ENCODE peak calls at places on chromosomes 6 and 20, in five cellular contexts. S is B cell, H is activated B cell treated with CpG ODN at 0.5 μM for 24 hours, O is AG04450, M is foreskin fibroblast. X is an unnamed sample.

GRCh38 chr6:37433657-37434271 is 743 bp downstream of the CMTR1 start:
- DNase-seq in H (no peak), S (peak), O (no peak), M (peak), X (no peak)

GRCh38 chr6:166317261-166318212 is 9.3 kb upstream of the PRR18 start:
- DNase-seq in O (no peak), S (no peak), H (no peak), M (no peak), X (peak)

GRCh38 chr6:169427856-169428255 is 174.2 kb upstream of the THBS2 start:
- DNase-seq in S (no peak), O (peak), H (no peak), M (peak), X (no peak)

GRCh38 chr20:63714858-63715257 is 7.0 kb downstream of the ZGPAT start:
- DNase-seq in H (no peak), S (no peak), O (no peak), M (no peak), X (no peak)

GRCh38 chr20:1369970-1370369 is 22.9 kb downstream of the FKBP1A start:
- DNase-seq in H (no peak), M (no peak), S (no peak), O (no peak), X (no peak)

GRCh38 chr6:106496791-106497190 is 132.5 kb downstream of the RTN4IP1 start:
- DNase-seq in O (no peak), S (no peak), H (no peak), M (no peak), X (no peak)

GRCh38 chr6:21597706-21598273 is 4.2 kb downstream of the SOX4 start:
- DNase-seq in S (no peak), M (peak), O (no peak), H (no peak), X (no peak)

GRCh38 chr6:56374841-56375369 is 127.5 kb upstream of the COL21A1 start:
- DNase-seq in H (no peak), M (peak), O (peak), S (no peak), X (no peak)

GRCh38 chr20:3797592-3798404 is 1.7 kb downstream of the CDC25B start:
- DNase-seq in M (no peak), S (no peak), O (no peak), H (no peak), X (no peak)

GRCh38 chr6:31042801-31043200 is 32.5 kb downstream of the MUC22 start:
- DNase-seq in M (peak), S (peak), H (no peak), O (no peak), X (no peak)

GRCh38 chr6:106104941-106105340 is 18.8 kb downstream of the PRDM1 start:
- DNase-seq in S (no peak), M (no peak), H (no peak), O (no peak), X (no peak)

GRCh38 chr6:68572525-68572924 is 62.6 kb upstream of the ADGRB3 start:
- DNase-seq in M (peak), S (no peak), H (no peak), O (no peak), X (no peak)

GRCh38 chr20:20368414-20369352 is 779 bp downstream of the INSM1 start:
- DNase-seq in M (peak), O (no peak), H (peak), S (no peak), X (no peak)

GRCh38 chr6:110703906-110704594 is 111.2 kb downstream of the CDK19 start:
- DNase-seq in M (peak), H (no peak), S (no peak), O (no peak), X (no peak)

GRCh38 chr6:131694832-131695426 is 6.3 kb downstream of the OR2A4 start:
- DNase-seq in H (no peak), M (peak), O (peak), S (no peak), X (no peak)

GRCh38 chr6:97947841-97948240 is 664.8 kb upstream of the MMS22L start:
- DNase-seq in S (no peak), H (no peak), M (peak), O (no peak), X (no peak)

DNA sequence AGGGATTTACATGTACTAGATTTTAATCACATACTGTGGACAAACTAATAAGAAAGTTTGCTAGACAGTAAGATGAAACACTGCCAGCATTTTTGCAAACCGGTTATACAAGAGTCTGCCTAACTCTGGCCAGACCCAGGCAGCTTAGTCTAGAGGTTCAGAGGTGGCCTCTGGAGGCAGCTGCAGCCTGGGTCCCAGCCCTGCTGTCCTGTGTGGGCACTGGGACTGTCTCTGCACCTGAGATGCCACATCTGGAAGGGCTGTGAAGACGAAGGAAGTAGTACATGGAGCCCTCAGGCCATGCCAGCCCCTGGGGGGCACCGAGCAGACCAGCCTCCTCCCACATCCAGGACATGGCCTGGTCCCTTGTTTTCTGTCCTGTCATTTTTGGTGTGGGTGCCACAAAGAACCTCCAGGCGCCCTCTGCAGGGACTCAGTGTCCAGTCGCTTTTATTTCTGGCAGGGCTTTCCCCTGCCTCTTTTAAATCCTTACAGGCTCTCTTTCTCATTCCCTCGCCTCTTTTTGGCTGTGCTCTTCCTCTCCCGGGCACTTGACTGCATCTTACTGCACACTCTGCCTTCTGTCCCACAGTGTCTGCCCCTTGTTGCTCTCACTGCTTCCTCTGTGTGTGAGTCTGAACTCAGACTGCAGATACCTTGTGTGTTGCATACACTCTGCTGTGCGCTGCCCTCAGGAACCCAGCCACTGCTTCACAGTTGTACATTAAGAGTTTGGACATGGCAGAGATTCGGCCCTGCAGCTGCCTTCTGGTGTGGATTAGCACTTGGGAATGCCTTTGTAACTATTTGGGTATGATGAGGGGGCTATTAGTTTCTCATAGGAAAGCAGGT is 216.7 kb downstream of the ZDHHC14 start:
- DNase-seq in O (no peak), M (peak), H (no peak), S (peak), X (no peak)
- TF ChIP-seq CTCF in O (peak), M (peak), H (no peak), S (peak), X (peak)

GRCh38 chr20:50401047-50401586 is 109.1 kb upstream of the PTPN1 start:
- DNase-seq in M (no peak), S (no peak), H (no peak), O (no peak), X (no peak)

GRCh38 chr20:50400705-50401045 is 109.5 kb upstream of the PTPN1 start:
- DNase-seq in H (no peak), S (no peak), O (no peak), M (no peak), X (no peak)

GRCh38 chr20:50399003-50399916 is 110.9 kb upstream of the PTPN1 start:
- DNase-seq in M (peak), S (no peak), O (no peak), H (no peak), X (no peak)

GRCh38 chr20:50398471-50399002 is 111.6 kb upstream of the PTPN1 start:
- DNase-seq in S (no peak), M (no peak), H (no peak), O (no peak), X (no peak)

GRCh38 chr20:50399917-50400704 is 110.1 kb upstream of the PTPN1 start:
- DNase-seq in M (peak), O (no peak), H (no peak), S (no peak), X (no peak)
- TF ChIP-seq CTCF in M (no peak), O (no peak), H (no peak), S (no peak), X (no peak)

GRCh38 chr6:5090603-5091002 is 5.5 kb downstream of the PPP1R3G start:
- DNase-seq in H (no peak), S (no peak), O (no peak), M (no peak), X (no peak)
- TF ChIP-seq CTCF in H (no peak), S (no peak), O (no peak), M (no peak), X (no peak)

DNA sequence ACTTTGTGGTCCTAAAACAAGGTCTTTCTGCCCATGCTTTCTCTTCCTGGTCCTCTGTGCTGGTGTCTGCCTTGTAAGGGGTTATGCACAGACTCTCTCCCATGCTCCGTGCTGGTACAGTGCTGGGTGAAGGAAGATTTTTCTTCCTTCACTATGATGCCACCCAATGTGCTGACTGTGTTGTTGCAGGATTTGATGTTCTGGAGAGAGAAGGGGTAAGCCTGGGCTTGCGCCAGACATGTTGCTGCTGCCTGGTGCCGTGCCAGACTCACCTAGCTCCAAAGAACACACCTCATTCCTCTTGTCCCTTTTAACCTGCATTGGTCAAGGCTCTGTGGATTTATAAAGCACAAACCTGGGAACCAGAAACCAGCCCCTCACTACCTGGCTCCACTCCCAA is 28.4 kb upstream of the ARMH2 start:
- DNase-seq in M (no peak), H (no peak), S (no peak), O (no peak), X (no peak)
- TF ChIP-seq CTCF in M (no peak), H (no peak), S (no peak), O (no peak), X (no peak)

DNA sequence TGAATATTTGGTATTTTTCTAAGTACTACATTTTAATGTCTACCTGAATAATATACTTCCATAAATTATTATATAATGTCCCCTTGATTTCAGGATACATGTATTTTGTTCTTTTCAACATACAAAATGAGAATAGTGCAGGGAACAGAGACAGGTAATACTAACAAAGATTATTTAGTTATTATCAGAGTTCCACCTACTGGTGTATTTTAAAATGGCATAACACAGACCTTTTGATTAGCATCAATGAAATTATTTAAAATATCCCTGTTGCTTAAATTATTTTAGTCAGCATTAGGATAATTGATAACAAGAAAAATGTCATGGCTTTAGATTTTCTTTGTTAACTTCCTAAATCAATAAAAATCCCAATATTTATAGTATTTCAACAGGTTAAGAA is 184.0 kb downstream of the PRDM13 start:
- DNase-seq in M (no peak), S (no peak), H (no peak), O (no peak), X (no peak)
- TF ChIP-seq CTCF in M (no peak), S (peak), H (no peak), O (peak), X (peak)

DNA sequence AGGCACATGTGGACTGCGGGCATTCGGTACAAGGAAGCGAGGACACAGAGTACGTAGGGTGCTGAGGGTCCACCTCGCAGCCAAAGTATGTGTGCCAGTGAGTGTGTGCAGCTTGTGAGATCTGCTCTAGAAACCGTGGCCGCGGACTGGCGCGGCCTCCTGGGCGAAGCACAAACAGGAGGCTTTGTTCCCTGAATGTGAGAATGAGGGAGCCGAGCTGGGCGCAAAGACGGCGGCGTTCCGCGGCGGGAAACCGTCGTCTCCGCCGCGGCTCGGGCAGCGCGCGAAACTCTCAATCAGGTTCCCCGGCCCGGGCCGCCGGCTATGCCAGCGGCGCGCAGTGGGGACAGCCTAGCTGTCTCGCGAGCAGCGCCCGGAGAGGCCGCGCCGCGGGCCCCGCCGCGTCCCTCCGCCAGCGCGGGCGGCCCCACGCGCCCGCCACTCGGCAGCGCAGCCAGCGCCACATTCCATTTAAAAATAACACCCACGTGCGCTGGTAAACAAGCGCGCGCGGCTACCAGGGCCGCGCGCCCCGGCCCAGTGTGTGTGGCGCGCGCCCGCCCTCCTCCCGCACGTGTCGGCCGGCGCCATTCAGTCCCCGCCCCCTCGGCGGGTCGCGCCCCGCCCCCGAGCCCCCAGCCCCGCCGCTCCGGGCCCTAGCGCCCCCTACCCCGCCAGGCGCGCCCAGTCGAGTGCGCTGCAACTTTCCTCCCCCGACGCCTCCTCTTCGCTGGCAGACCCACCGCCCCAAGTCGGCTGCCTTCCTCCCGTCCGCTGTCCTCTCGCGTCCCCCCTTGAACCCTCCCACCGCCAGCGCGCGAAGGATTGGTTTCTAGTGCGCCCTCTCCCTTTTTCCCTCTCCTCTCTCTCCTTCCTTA is 3.0 kb upstream of the FOXO3 start:
- DNase-seq in H (peak), S (peak), M (peak), O (no peak), X (peak)
- TF ChIP-seq CTCF in H (no peak), S (peak), M (no peak), O (no peak), X (peak)

GRCh38 chr6:36386495-36387439 is 702 bp downstream of the ETV7 start:
- DNase-seq in M (peak), S (no peak), O (peak), H (peak), X (no peak)
- TF ChIP-seq CTCF in M (peak), S (no peak), O (peak), H (no peak), X (peak)

DNA sequence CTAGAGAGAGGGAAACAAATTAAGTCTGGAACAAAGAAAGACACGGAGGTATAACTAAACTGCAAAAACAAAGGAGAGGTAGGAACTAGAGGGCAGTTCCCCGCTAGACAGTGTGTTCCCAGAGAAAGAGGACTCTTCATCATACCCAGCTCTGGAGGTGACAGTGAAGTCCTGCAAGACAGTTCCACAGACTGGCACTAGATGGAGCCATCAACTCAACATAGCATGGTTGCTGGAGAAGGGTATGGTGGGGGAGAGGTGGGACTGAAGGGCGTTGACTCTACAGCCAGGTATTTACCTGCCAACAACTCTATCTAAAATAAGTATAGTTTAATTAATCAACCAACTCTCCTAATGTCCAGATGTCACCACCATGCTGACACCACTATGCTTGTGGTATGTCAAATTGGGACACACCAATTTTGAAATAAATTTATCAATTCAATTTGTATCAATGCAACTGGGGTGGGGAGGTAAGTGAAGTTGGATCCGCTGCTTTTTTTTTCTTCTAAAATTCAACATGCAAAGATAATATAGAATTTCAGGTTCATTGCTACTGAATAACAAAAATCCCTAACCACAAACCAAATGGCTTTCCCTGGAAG is 9.7 kb downstream of the BACH2 start:
- DNase-seq in O (no peak), M (peak), H (no peak), S (peak), X (no peak)
- TF ChIP-seq CTCF in O (peak), M (peak), H (peak), S (peak), X (peak)

X was measured in type B pancreatic cell.